ENCODE peak calls at places on chromosome X, in nine cellular contexts. H is ascending aorta; Q is CD4-positive, alpha-beta memory T cell; X is WERI-Rb-1; A is right lobe of liver; R is tibial artery; Y is left ventricle myocardium inferior; V is bronchial epithelial cell; W is ovary. S is an unnamed sample.
A peak's percentile ranks its signal among the peaks of the same experiment; 100 is the strongest.

GRCh38 chrX:45697591-45697990 is 496.9 kb upstream of the DIPK2B start:
- DNase-seq in H (no peak), Q (no peak), X (no peak), A (no peak), R (no peak), Y (no peak), V (peak; percentile 75), W (no peak), S (no peak)

GRCh38 chrX:44897539-44897938 is 24.6 kb downstream of the KDM6A start:
- DNase-seq in H (no peak), Q (no peak), X (no peak), A (no peak), R (no peak), Y (no peak), V (no peak), W (no peak), S (no peak)

GRCh38 chrX:49001521-49002090 is 458 bp downstream of the GRIPAP1 start:
- DNase-seq in H (no peak), Q (peak; percentile 63), X (peak; percentile 55), A (no peak), R (no peak), Y (no peak), V (peak; percentile 41), W (no peak), S (peak; percentile 56)

GRCh38 chrX:22095306-22095705 is 63.2 kb downstream of the PHEX start:
- DNase-seq in H (no peak), Q (no peak), X (no peak), A (no peak), R (peak; percentile 72), Y (peak; percentile 15), V (no peak), W (peak; percentile 7), S (no peak)

GRCh38 chrX:40298569-40298968 is 200.8 kb upstream of the BCOR start:
- DNase-seq in H (no peak), Q (no peak), X (no peak), A (no peak), R (no peak), Y (no peak), V (no peak), W (peak; percentile 14), S (no peak)

GRCh38 chrX:103688949-103689348 is 2.5 kb upstream of the MORF4L2 start:
- DNase-seq in H (no peak), Q (peak; percentile 41), X (no peak), A (no peak), R (no peak), Y (no peak), V (peak; percentile 39), W (no peak), S (no peak)

GRCh38 chrX:11953615-11954014 is 184.7 kb upstream of the FRMPD4 start:
- DNase-seq in H (no peak), Q (no peak), X (no peak), A (no peak), R (no peak), Y (no peak), V (peak; percentile 89), W (no peak), S (no peak)

GRCh38 chrX:36407886-36408285 is 488.4 kb downstream of the CFAP47 start:
- DNase-seq in H (no peak), Q (no peak), X (no peak), A (no peak), R (no peak), Y (no peak), V (no peak), W (no peak), S (no peak)

GRCh38 chrX:9204560-9204959 is 170.6 kb upstream of the FAM9B start:
- DNase-seq in H (no peak), Q (no peak), X (no peak), A (no peak), R (no peak), Y (no peak), V (peak; percentile 25), W (no peak), S (no peak)

GRCh38 chrX:147376601-147377387 is 534.9 kb upstream of the FMR1 start:
- DNase-seq in H (peak; percentile 59), Q (no peak), X (no peak), A (no peak), R (no peak), Y (no peak), V (no peak), W (peak; percentile 9), S (no peak)

GRCh38 chrX:2577844-2578444 is 77.2 kb upstream of the DHRSX start:
- DNase-seq in H (no peak), Q (no peak), X (no peak), A (no peak), R (no peak), Y (no peak), V (no peak), W (no peak), S (no peak)

GRCh38 chrX:21940356-21940829 is at the start of gene SMS:
- DNase-seq in H (peak; percentile 88), Q (peak; percentile 24), X (peak; percentile 69), A (peak; percentile 77), R (peak; percentile 90), Y (peak; percentile 79), V (peak; percentile 58), W (peak; percentile 78), S (peak; percentile 40)

GRCh38 chrX:12701625-12702024 is 89.6 kb upstream of the PRPS2 start:
- DNase-seq in H (no peak), Q (no peak), X (peak; percentile 54), A (peak; percentile 43), R (no peak), Y (peak; percentile 19), V (peak; percentile 72), W (no peak), S (no peak)

GRCh38 chrX:136768469-136769084 is 12.2 kb downstream of the ARHGEF6 start:
- DNase-seq in H (peak; percentile 83), Q (no peak), X (no peak), A (no peak), R (peak; percentile 78), Y (peak; percentile 22), V (peak; percentile 72), W (peak; percentile 36), S (peak; percentile 9)

GRCh38 chrX:53303195-53303594 is 21.8 kb upstream of the IQSEC2 start:
- DNase-seq in H (no peak), Q (no peak), X (no peak), A (no peak), R (no peak), Y (no peak), V (no peak), W (no peak), S (no peak)

GRCh38 chrX:17741123-17741511 is 3.8 kb downstream of the SCML1 start:
- DNase-seq in H (no peak), Q (no peak), X (peak; percentile 66), A (no peak), R (no peak), Y (no peak), V (no peak), W (no peak), S (no peak)

GRCh38 chrX:133670394-133670793 is 255.1 kb upstream of the GPC4 start:
- DNase-seq in H (no peak), Q (no peak), X (no peak), A (no peak), R (no peak), Y (no peak), V (peak; percentile 38), W (no peak), S (no peak)

DNA sequence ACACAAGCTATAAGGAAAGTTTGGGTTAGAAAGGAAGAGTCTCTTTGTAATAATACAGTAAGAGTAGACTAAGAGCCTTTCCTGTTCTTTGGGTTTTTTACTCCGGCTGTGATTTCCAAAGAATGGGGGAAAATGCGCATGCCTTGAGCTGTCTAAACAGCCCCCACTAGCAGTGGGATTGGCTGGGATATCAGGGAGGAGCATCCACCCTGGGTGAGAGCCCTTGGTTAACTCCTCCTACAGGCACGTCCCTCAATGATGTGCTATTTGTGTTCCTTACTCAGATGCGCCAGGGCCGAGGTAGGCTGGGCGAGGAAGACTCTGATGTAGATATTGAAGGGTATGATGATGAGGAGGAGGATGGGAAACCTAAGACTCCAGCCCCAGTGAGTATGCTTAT is 74.0 kb upstream of the OGT start:
- DNase-seq in H (no peak), Q (no peak), X (no peak), A (no peak), R (no peak), Y (no peak), V (no peak), W (no peak), S (no peak)
- H3K36me3 ChIP-seq in H (peaks cover 87% of the 10 kb centered on the region), Q (peaks cover 70% of the 10 kb centered on the region), X (peaks cover 51% of the 10 kb centered on the region), A (peaks cover 27% of the 10 kb centered on the region), R (peaks cover 72% of the 10 kb centered on the region), Y (peaks cover 91% of the 10 kb centered on the region), V (peaks cover 7% of the 10 kb centered on the region), W (no peaks in the 10 kb centered on the region), S (peaks cover 57% of the 10 kb centered on the region)

DNA sequence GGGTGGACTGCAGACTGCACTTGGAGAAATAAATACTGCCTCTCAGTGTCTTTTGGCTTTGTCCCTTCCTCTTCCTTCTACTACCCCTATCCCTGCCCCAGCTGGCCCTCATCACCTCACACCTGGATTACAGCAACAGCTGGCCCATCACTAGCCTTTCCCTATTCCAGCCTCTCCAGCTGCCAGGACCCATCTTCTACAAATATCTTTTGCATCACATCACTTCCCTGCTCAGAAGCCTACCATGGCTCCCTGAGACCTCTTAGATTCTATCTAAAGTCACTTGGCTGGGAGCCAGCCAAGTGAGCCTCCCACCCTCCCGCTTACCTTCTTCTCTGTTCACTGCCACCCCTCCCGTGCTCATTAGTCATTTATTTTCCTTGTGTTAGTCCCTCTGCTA is 66.8 kb downstream of the TSC22D3 start:
- DNase-seq in H (peak; percentile 54), Q (no peak), X (no peak), A (no peak), R (no peak), Y (no peak), V (no peak), W (no peak), S (no peak)
- H3K4me3 ChIP-seq in H (no peak overlapping the region), Q (no peak overlapping the region), X (no peak overlapping the region), A (no peak overlapping the region), R (no peak overlapping the region), Y (no peak overlapping the region), V (no peak overlapping the region), W (no peak overlapping the region), S (no peak overlapping the region)

DNA sequence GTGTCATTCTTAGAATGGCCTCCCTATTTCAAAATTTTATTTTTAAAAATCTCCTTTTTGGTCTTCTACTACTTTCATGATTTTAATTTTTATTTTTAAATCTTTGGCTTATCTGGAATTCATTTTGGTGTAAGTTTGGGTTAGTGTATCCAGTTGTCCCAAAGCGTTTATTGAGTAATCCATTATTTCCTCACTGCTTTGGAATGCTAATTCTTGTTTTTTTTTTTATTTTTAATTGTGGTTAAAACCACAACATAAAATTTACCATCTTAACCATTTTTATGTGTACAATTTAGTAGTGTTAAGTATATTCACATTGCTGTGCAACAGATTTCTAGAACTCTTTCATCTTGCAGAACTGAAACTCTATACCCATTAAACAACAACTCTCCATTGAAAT is 8.7 kb downstream of the CITED1 start:
- DNase-seq in H (no peak), Q (no peak), X (no peak), A (no peak), R (no peak), Y (no peak), V (no peak), W (no peak), S (no peak)
- H3K27me3 ChIP-seq in H (peaks cover 6% of the 10 kb centered on the region), Q (no peaks in the 10 kb centered on the region), X (no peaks in the 10 kb centered on the region), A (peaks cover 5% of the 10 kb centered on the region), R (no peaks in the 10 kb centered on the region), Y (no peaks in the 10 kb centered on the region), V (no peaks in the 10 kb centered on the region), W (no peaks in the 10 kb centered on the region), S (peaks cover 9% of the 10 kb centered on the region)

DNA sequence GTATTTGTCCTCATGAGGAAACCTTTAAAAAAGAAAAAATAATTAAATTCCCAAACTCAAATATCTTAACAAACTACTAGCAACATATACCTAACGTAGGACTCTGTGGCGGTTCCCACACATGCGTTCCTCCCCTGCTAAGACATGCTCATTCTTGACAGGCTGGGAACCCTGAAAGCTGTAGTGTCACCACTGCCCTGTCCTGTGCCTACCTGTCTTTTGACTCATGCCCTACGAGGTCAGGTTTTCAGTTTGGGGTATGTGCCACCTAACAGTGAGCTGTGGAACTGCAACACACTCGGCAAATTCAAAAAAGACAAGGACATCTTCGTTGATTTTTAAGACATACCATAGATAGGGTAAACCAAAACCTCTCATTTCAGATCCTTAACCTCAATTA is 17.8 kb downstream of the IDS start:
- DNase-seq in H (no peak), Q (no peak), X (no peak), A (no peak), R (no peak), Y (no peak), V (peak; percentile 76), W (no peak), S (no peak)
- H3K36me3 ChIP-seq in H (peaks cover 54% of the 10 kb centered on the region), Q (peaks cover 49% of the 10 kb centered on the region), X (no peaks in the 10 kb centered on the region), A (no peaks in the 10 kb centered on the region), R (peaks cover 63% of the 10 kb centered on the region), Y (peaks cover 52% of the 10 kb centered on the region), V (peaks cover 11% of the 10 kb centered on the region), W (no peaks in the 10 kb centered on the region), S (peaks cover 67% of the 10 kb centered on the region)

S was measured in effector memory CD4-positive, alpha-beta T cell.